ENCODE peak calls at places on chromosomes 16 and 17, in four cellular contexts. One of them, this sample, is unnamed.

GRCh38 chr16:17395849-17396480 is 74.8 kb downstream of the XYLT1 start:
- DNase-seq in amygdala: no peak
- DNase-seq in activated T-helper 2 cell treated with anti-CD3 and anti-CD28 coated beads, Interferon-gamma antibody, Interleukin-2, Interleukin-4, amounts not matched to agents 10 μg/mL and 5 μg/mL and 100 μg/mL, durations not matched to agents 14 hours and 24 hours and 36 hours: no peak
- DNase-seq in NCI-H146: no peak
- DNase-seq in this sample: no peak

GRCh38 chr17:45256114-45256966 is 5.6 kb downstream of the SPATA32 start:
- DNase-seq in amygdala: no peak
- DNase-seq in activated T-helper 2 cell treated with anti-CD3 and anti-CD28 coated beads, Interferon-gamma antibody, Interleukin-2, Interleukin-4, amounts not matched to agents 10 μg/mL and 5 μg/mL and 100 μg/mL, durations not matched to agents 14 hours and 24 hours and 36 hours: no peak
- DNase-seq in NCI-H146: no peak
- DNase-seq in this sample: no peak

GRCh38 chr17:67183531-67183930 is 61.5 kb downstream of the HELZ start:
- DNase-seq in amygdala: no peak
- DNase-seq in activated T-helper 2 cell treated with anti-CD3 and anti-CD28 coated beads, Interferon-gamma antibody, Interleukin-2, Interleukin-4, amounts not matched to agents 10 μg/mL and 5 μg/mL and 100 μg/mL, durations not matched to agents 14 hours and 24 hours and 36 hours: no peak
- DNase-seq in NCI-H146: no peak
- DNase-seq in this sample: no peak

GRCh38 chr16:1884155-1884760 is 12.3 kb upstream of the MEIOB start:
- DNase-seq in amygdala: no peak
- DNase-seq in NCI-H146: peak
- DNase-seq in activated T-helper 2 cell treated with anti-CD3 and anti-CD28 coated beads, Interferon-gamma antibody, Interleukin-2, Interleukin-4, amounts not matched to agents 10 μg/mL and 5 μg/mL and 100 μg/mL, durations not matched to agents 14 hours and 24 hours and 36 hours: no peak
- DNase-seq in this sample: no peak

GRCh38 chr17:17053446-17054379 is 11.5 kb downstream of the MPRIP start:
- DNase-seq in amygdala: no peak
- DNase-seq in NCI-H146: no peak
- DNase-seq in activated T-helper 2 cell treated with anti-CD3 and anti-CD28 coated beads, Interferon-gamma antibody, Interleukin-2, Interleukin-4, amounts not matched to agents 10 μg/mL and 5 μg/mL and 100 μg/mL, durations not matched to agents 14 hours and 24 hours and 36 hours: no peak
- DNase-seq in this sample: no peak

GRCh38 chr17:66354981-66355380 is 52.6 kb downstream of the PRKCA start:
- DNase-seq in NCI-H146: no peak
- DNase-seq in activated T-helper 2 cell treated with anti-CD3 and anti-CD28 coated beads, Interferon-gamma antibody, Interleukin-2, Interleukin-4, amounts not matched to agents 10 μg/mL and 5 μg/mL and 100 μg/mL, durations not matched to agents 14 hours and 24 hours and 36 hours: no peak
- DNase-seq in amygdala: no peak
- DNase-seq in this sample: no peak

GRCh38 chr17:66313995-66314659 is 11.7 kb downstream of the PRKCA start:
- DNase-seq in NCI-H146: no peak
- DNase-seq in amygdala: no peak
- DNase-seq in activated T-helper 2 cell treated with anti-CD3 and anti-CD28 coated beads, Interferon-gamma antibody, Interleukin-2, Interleukin-4, amounts not matched to agents 10 μg/mL and 5 μg/mL and 100 μg/mL, durations not matched to agents 14 hours and 24 hours and 36 hours: no peak
- DNase-seq in this sample: no peak

GRCh38 chr17:42200702-42201101 is 6.4 kb upstream of the GHDC start:
- DNase-seq in activated T-helper 2 cell treated with anti-CD3 and anti-CD28 coated beads, Interferon-gamma antibody, Interleukin-2, Interleukin-4, amounts not matched to agents 10 μg/mL and 5 μg/mL and 100 μg/mL, durations not matched to agents 14 hours and 24 hours and 36 hours: no peak
- DNase-seq in amygdala: no peak
- DNase-seq in NCI-H146: no peak
- DNase-seq in this sample: no peak

GRCh38 chr17:18267927-18268711 is 7.7 kb downstream of the MIEF2 start:
- DNase-seq in activated T-helper 2 cell treated with anti-CD3 and anti-CD28 coated beads, Interferon-gamma antibody, Interleukin-2, Interleukin-4, amounts not matched to agents 10 μg/mL and 5 μg/mL and 100 μg/mL, durations not matched to agents 14 hours and 24 hours and 36 hours: no peak
- DNase-seq in NCI-H146: no peak
- DNase-seq in amygdala: no peak
- DNase-seq in this sample: no peak

GRCh38 chr17:56436142-56436541 is 157.4 kb upstream of the NOG start:
- DNase-seq in NCI-H146: no peak
- DNase-seq in amygdala: no peak
- DNase-seq in activated T-helper 2 cell treated with anti-CD3 and anti-CD28 coated beads, Interferon-gamma antibody, Interleukin-2, Interleukin-4, amounts not matched to agents 10 μg/mL and 5 μg/mL and 100 μg/mL, durations not matched to agents 14 hours and 24 hours and 36 hours: no peak
- DNase-seq in this sample: no peak

This sample was measured in stimulated activated naive CD8-positive, alpha-beta T cell treated with anti-CD3 and anti-CD28 coated beads, Interleukin-15, amount 100 ng/mL, for 72 hours.